ENCODE peak calls at places on chromosomes 5 and 9, in four cellular contexts. R is HepG2, C is H1, S is K562. X is an unnamed sample.

GRCh38 chr5:147391781-147392180 is 118.1 kb downstream of the DPYSL3 start:
- DNase-seq in R (peak; percentile 25), S (peak; percentile 13), C (no peak), X (peak; percentile 56)

GRCh38 chr5:134545070-134545868 is 19.8 kb downstream of the JADE2 start:
- DNase-seq in R (no peak), S (no peak), C (no peak), X (no peak)

GRCh38 chr5:88707216-88707965 is 175.6 kb downstream of the MEF2C start:
- DNase-seq in C (no peak), R (no peak), S (no peak), X (no peak)

GRCh38 chr9:27212621-27213020 is 84.3 kb downstream of the EQTN start:
- DNase-seq in S (no peak), C (no peak), R (no peak), X (no peak)

GRCh38 chr5:76326559-76327351 is 76.3 kb upstream of the IQGAP2 start:
- DNase-seq in S (no peak), C (peak; percentile 62), R (no peak), X (no peak)

GRCh38 chr9:10562581-10563343 is 50.0 kb downstream of the PTPRD start:
- DNase-seq in C (no peak), R (no peak), S (no peak), X (no peak)

GRCh38 chr9:81824802-81825770 is 103.1 kb upstream of the SPATA31D4 start:
- DNase-seq in R (no peak), S (no peak), C (no peak), X (no peak)

GRCh38 chr9:38432922-38433510 is 8.8 kb upstream of the IGFBPL1 start:
- DNase-seq in S (no peak), R (peak; percentile 43), C (no peak), X (peak; percentile 60)

GRCh38 chr9:94928271-94928670 is 201.8 kb downstream of the AOPEP start:
- DNase-seq in C (no peak), S (no peak), R (no peak), X (no peak)

GRCh38 chr5:111530298-111530740 is 18.0 kb upstream of the STARD4 start:
- DNase-seq in R (peak; percentile 15), C (no peak), S (peak; percentile 63), X (peak; percentile 43)

GRCh38 chr5:154118832-154119442 is 71.6 kb upstream of the GALNT10 start:
- DNase-seq in R (no peak), C (no peak), S (no peak), X (no peak)

GRCh38 chr9:100070071-100070470 is 28.7 kb downstream of the ERP44 start:
- DNase-seq in C (no peak), R (no peak), S (no peak), X (no peak)

GRCh38 chr5:133746834-133747233 is 134.5 kb upstream of the FSTL4 start:
- DNase-seq in S (peak; percentile 70), C (peak; percentile 67), R (peak; percentile 4), X (peak; percentile 51)

GRCh38 chr5:78896128-78896527 is 89.0 kb downstream of the ARSB start:
- DNase-seq in C (no peak), R (no peak), S (no peak), X (no peak)

GRCh38 chr9:21558627-21559401 is 76.7 kb upstream of the IFNE start:
- DNase-seq in C (no peak), S (no peak), R (no peak), X (peak; percentile 79)

GRCh38 chr5:178206166-178207101 is 2.1 kb downstream of the HNRNPAB start:
- DNase-seq in R (no peak), C (no peak), S (no peak), X (no peak)

GRCh38 chr9:123002754-123003153 is 30.7 kb upstream of the GPR21 start:
- DNase-seq in C (no peak), R (no peak), S (no peak), X (no peak)

GRCh38 chr5:88236866-88237642 is 31.6 kb downstream of the TMEM161B start:
- DNase-seq in C (no peak), S (no peak), R (no peak), X (no peak)

GRCh38 chr9:129310666-129311350 is 132.7 kb upstream of the IER5L start:
- DNase-seq in C (no peak), S (no peak), R (no peak), X (no peak)

GRCh38 chr5:140821375-140822280 is at the start of gene PCDHA5:
- DNase-seq in C (no peak), S (no peak), R (peak; percentile 12), X (peak; percentile 73)

GRCh38 chr5:141618030-141618803 is 583 bp downstream of the DIAPH1 start:
- DNase-seq in C (peak; percentile 76), S (no peak), R (peak; percentile 63), X (peak; percentile 78)

GRCh38 chr9:128972956-128973355 is 25.5 kb downstream of the NUP188 start:
- DNase-seq in S (no peak), C (no peak), R (no peak), X (peak; percentile 23)

GRCh38 chr5:139253115-139253514 is 40.4 kb upstream of the MATR3 start:
- DNase-seq in C (no peak), R (no peak), S (no peak), X (no peak)

GRCh38 chr9:114097613-114098020 is 1.5 kb downstream of the KIF12 start:
- DNase-seq in S (no peak), C (no peak), R (no peak), X (no peak)

GRCh38 chr5:39485075-39485474 is 60.3 kb upstream of the DAB2 start:
- DNase-seq in C (no peak), R (no peak), S (no peak), X (no peak)

GRCh38 chr5:124263680-124264491 is 482.6 kb downstream of the ZNF608 start:
- DNase-seq in C (peak; percentile 51), S (no peak), R (no peak), X (no peak)

GRCh38 chr9:82133973-82134372 is 145.4 kb downstream of the SPATA31D1 start:
- DNase-seq in C (no peak), R (no peak), S (no peak), X (no peak)

GRCh38 chr5:33691846-33692245 is 199.9 kb downstream of the ADAMTS12 start:
- DNase-seq in S (no peak), C (no peak), R (no peak), X (no peak)

GRCh38 chr9:81879501-81879916 is 48.7 kb upstream of the SPATA31D4 start:
- DNase-seq in C (no peak), S (no peak), R (no peak), X (no peak)

GRCh38 chr5:83396662-83397061 is 74.9 kb upstream of the VCAN start:
- DNase-seq in S (no peak), C (no peak), R (no peak), X (no peak)

GRCh38 chr9:125883548-125883947 is 136.4 kb downstream of the PBX3 start:
- DNase-seq in C (no peak), R (no peak), S (no peak), X (no peak)

GRCh38 chr5:169416583-169417196 is 115.8 kb upstream of the SLIT3 start:
- DNase-seq in R (no peak), C (no peak), S (no peak), X (no peak)

DNA sequence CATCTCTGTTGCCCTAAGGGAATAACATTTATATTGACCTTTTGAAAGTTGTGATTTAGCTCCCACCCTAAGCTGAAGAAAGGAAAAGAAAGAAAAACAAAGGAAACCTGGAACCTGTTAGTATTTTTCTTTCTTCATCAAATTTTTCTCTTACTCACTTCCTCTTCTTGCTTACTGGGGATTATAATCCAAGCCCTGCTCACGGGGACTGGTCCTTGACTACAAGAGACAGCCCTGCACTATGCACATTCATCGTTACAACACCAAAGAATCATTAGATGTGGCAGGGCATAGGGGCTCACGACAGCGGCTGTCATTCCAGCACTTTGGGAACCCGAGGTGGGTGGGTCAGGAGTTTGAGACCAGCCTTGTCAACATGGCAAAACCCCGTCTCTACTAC is 37.8 kb upstream of the LPAR1 start:
- DNase-seq in S (no peak), R (no peak), C (no peak), X (no peak)
- TF ChIP-seq PHF8 in S (no peak), R (no peak), C (no peak), X (no peak)

GRCh38 chr5:74945561-74946165 is 79.5 kb upstream of the FAM169A start:
- DNase-seq in C (no peak), S (no peak), R (no peak), X (no peak)
- TF ChIP-seq CTCF in C (no peak), S (no peak), R (no peak), X (no peak)

GRCh38 chr5:131541071-131541470 is 94.0 kb downstream of the RAPGEF6 start:
- DNase-seq in C (no peak), S (no peak), R (no peak), X (no peak)
- TF ChIP-seq PHF8 in C (no peak), S (no peak), R (no peak), X (no peak)

DNA sequence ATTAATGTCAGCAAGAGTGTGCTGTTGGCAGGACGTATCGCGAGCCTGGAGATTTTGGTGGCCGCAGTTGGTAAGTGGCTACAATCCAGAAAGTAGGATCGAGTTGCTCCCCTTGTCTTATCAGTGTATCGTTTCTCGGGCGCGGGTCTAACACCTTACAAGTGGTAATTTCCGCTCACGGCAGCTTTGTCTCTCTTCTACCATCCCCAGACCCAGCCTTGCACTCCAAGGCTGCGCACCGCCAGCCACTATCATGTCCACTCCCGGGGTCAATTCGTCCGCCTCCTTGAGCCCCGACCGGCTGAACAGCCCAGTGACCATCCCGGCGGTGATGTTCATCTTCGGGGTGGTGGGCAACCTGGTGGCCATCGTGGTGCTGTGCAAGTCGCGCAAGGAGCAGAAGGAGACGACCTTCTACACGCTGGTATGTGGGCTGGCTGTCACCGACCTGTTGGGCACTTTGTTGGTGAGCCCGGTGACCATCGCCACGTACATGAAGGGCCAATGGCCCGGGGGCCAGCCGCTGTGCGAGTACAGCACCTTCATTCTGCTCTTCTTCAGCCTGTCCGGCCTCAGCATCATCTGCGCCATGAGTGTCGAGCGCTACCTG is 1.1 kb downstream of the PTGER4 start:
- DNase-seq in R (no peak), C (peak; percentile 59), S (no peak), X (no peak)
- TF ChIP-seq CTCF in R (no peak), C (no peak), S (no peak), X (no peak)

GRCh38 chr5:72955143-72955767 is 586 bp upstream of the FCHO2 start:
- DNase-seq in S (peak; percentile 45), C (no peak), R (peak; percentile 64), X (no peak)
- TF ChIP-seq PHF8 in S (peak; percentile 53), C (peak; percentile 43), R (no peak), X (no peak)

GRCh38 chr5:156835905-156836304 is 14.2 kb upstream of the PPP1R2B start:
- DNase-seq in S (no peak), C (no peak), R (peak; percentile 2), X (peak; percentile 11)
- TF ChIP-seq CTCF in S (no peak), C (peak; percentile 54), R (peak; percentile 32), X (peak; percentile 30)

DNA sequence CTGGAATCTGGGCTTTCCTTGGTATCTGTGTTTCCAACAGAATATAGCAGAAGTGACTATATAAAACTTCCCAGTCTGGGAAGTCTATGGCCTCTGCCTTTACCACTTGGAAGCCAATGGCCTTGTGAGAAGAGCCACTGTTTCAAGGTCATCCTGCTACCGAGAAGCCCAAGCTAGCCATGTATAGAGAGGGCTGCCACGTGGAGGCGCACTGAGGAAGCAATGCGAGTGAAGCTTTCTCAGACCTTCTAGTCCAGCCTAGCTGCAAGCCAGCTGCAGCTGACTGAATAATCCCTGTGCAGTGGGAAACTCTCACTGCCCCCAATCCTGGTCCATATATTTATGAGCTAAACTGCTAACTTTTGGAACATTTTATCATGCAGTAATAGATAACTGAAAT is 661.8 kb upstream of the RIOK2 start:
- DNase-seq in R (no peak), C (no peak), S (no peak), X (no peak)
- TF ChIP-seq PHF8 in R (no peak), C (no peak), S (no peak), X (no peak)